ENCODE peak calls at places on chromosomes 1 and 21, in seven cellular contexts. Q, A, K, J, N, X and T are unnamed samples.

GRCh38 chr1:22829001-22829989 is 118.7 kb downstream of the EPHB2 start:
- DNase-seq in Q (no peak), A (no peak), K (no peak), J (no peak), N (no peak), X (no peak), T (no peak)

GRCh38 chr1:246365708-246366107 is 141.4 kb downstream of the SMYD3 start:
- DNase-seq in Q (no peak), A (no peak), K (no peak), J (no peak), N (no peak), X (no peak), T (no peak)

GRCh38 chr1:171286032-171286705 is 27.8 kb upstream of the FMO4 start:
- DNase-seq in Q (no peak), A (no peak), K (no peak), J (no peak), N (no peak), X (no peak), T (no peak)

GRCh38 chr1:28163496-28164120 is 12.9 kb downstream of the PTAFR start:
- DNase-seq in Q (no peak), A (no peak), K (no peak), J (no peak), N (no peak), X (no peak), T (no peak)

GRCh38 chr1:28160677-28161328 is 15.7 kb downstream of the PTAFR start:
- DNase-seq in Q (no peak), A (no peak), K (no peak), J (no peak), N (no peak), X (peak; percentile 46), T (no peak)

GRCh38 chr1:167439301-167439988 is 78.9 kb downstream of the CD247 start:
- DNase-seq in Q (no peak), A (no peak), K (peak; percentile 59), J (no peak), N (no peak), X (peak; percentile 42), T (no peak)

GRCh38 chr1:100750002-100750885 is 30.7 kb downstream of the VCAM1 start:
- DNase-seq in Q (no peak), A (no peak), K (no peak), J (no peak), N (no peak), X (no peak), T (no peak)

GRCh38 chr1:26164036-26164927 is 4.5 kb downstream of the C1orf232 start:
- DNase-seq in Q (no peak), A (no peak), K (no peak), J (no peak), N (peak; percentile 66), X (peak; percentile 42), T (no peak)

GRCh38 chr1:210505601-210506564 is 177.2 kb downstream of the HHAT start:
- DNase-seq in Q (no peak), A (no peak), K (no peak), J (no peak), N (peak; percentile 25), X (no peak), T (no peak)

GRCh38 chr21:14562959-14563358 is 16.8 kb upstream of the SAMSN1 start:
- DNase-seq in Q (no peak), A (no peak), K (no peak), J (no peak), N (no peak), X (no peak), T (no peak)

GRCh38 chr21:40422851-40423635 is 423.9 kb downstream of the DSCAM start:
- DNase-seq in Q (no peak), A (no peak), K (no peak), J (no peak), N (no peak), X (no peak), T (no peak)

GRCh38 chr21:33383056-33383888 is 19.9 kb upstream of the IFNGR2 start:
- DNase-seq in Q (peak; percentile 55), A (peak; percentile 48), K (peak; percentile 80), J (no peak), N (peak; percentile 66), X (peak; percentile 54), T (peak; percentile 58)

GRCh38 chr1:77831566-77831965 is 52.1 kb downstream of the MIGA1 start:
- DNase-seq in Q (no peak), A (no peak), K (no peak), J (no peak), N (no peak), X (no peak), T (no peak)

GRCh38 chr1:220278991-220279390 is 6.7 kb upstream of the RAB3GAP2 start:
- DNase-seq in Q (no peak), A (no peak), K (no peak), J (no peak), N (no peak), X (no peak), T (no peak)

GRCh38 chr1:241658081-241658793 is 6.2 kb downstream of the WDR64 start:
- DNase-seq in Q (no peak), A (no peak), K (no peak), J (no peak), N (no peak), X (no peak), T (no peak)

GRCh38 chr1:87786861-87787548 is 458.3 kb downstream of the LMO4 start:
- DNase-seq in Q (no peak), A (no peak), K (no peak), J (no peak), N (no peak), X (no peak), T (no peak)

GRCh38 chr1:4754816-4755215 is 100.4 kb downstream of the AJAP1 start:
- DNase-seq in Q (no peak), A (no peak), K (no peak), J (no peak), N (no peak), X (no peak), T (no peak)

GRCh38 chr1:4755301-4756183 is 101.1 kb downstream of the AJAP1 start:
- DNase-seq in Q (no peak), A (no peak), K (no peak), J (no peak), N (no peak), X (no peak), T (no peak)

GRCh38 chr1:4759671-4760070 is 105.3 kb downstream of the AJAP1 start:
- DNase-seq in Q (no peak), A (no peak), K (no peak), J (no peak), N (no peak), X (no peak), T (no peak)

GRCh38 chr1:4756184-4756504 is 101.7 kb downstream of the AJAP1 start:
- DNase-seq in Q (no peak), A (no peak), K (no peak), J (no peak), N (no peak), X (no peak), T (no peak)

DNA sequence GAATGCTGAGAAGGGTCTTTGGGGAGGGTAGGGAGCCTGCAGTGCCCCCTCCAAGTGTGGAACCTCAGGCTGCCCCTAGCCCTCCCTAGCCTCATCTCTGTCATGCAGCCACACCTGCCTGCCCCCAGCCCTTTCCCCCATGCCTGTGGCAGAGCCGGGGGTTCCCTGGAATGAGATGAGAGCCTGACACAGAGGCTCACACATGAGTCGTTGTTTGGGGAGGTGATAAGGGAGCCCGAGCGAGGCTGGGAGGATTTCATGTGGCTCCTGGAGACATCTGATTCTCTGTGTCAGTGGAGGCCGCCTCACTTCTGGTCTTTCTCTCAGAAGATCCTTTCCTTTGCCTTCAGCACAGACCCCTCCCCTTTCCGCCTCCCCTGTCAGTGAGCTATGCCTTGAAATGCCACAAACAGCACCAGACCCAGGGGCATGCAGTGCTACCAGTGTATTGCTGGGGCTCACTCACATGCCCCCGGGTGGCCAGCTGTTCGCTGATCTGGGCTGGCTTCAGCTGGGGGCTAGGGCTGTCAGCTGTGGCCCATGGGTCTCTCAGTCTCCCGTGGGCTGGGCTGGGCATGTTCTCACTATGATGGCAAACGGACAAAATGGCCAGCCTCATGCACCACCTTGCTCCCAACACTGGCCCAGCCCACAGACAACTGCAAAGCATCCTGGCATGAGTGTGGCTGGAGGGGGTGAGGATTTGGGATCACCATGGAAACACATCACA is 102.6 kb downstream of the AJAP1 start:
- DNase-seq in Q (no peak), A (no peak), K (no peak), J (no peak), N (no peak), X (no peak), T (no peak)
- H3K27ac ChIP-seq in Q (no peak overlapping the region), A (no peak overlapping the region), K (no peak overlapping the region), J (no peak overlapping the region), N (no peak overlapping the region), X (no peak overlapping the region), T (no peak overlapping the region)

DNA sequence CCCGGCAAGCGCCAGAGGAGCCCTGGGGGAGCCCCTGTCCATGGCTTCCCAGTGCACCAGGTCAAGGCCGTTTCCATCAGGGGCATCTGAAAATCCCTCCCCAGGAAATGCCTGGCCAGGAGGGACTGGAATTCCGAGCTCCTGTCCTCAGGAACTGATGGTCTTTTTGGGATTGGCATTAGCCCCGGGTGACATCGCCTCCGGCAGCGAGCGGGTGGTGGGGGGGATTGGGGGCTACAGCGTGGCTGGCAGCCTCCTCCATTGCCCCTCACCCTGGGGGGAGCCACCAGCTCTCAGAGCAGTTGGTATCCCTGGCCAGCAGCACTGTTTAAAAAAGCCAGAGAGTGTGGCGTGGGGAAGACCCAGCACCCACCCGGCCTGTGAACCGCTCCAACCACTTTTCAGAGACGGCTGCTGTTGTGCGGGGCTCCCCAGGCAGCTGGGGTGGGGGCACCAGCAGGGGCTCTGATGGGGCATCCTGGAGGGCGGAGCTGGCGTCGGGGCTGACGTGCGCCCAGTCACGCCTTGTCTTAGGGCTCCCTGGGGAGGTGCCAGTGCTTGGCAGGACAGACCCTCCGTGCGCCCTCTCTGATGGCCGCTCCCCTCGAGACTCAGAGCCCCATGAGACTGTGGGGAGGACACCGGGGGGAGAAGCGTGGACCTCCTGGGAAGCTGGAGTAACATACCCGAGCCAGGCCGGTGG is 62.9 kb upstream of the TTC34 start:
- DNase-seq in Q (no peak), A (no peak), K (no peak), J (no peak), N (no peak), X (peak; percentile 6), T (no peak)
- H3K9me3 ChIP-seq in Q (no peaks in the 10 kb centered on the region), A (no peaks in the 10 kb centered on the region), K (no peaks in the 10 kb centered on the region), J (no peaks in the 10 kb centered on the region), N (no peaks in the 10 kb centered on the region), X (no peaks in the 10 kb centered on the region), T (no peaks in the 10 kb centered on the region)

DNA sequence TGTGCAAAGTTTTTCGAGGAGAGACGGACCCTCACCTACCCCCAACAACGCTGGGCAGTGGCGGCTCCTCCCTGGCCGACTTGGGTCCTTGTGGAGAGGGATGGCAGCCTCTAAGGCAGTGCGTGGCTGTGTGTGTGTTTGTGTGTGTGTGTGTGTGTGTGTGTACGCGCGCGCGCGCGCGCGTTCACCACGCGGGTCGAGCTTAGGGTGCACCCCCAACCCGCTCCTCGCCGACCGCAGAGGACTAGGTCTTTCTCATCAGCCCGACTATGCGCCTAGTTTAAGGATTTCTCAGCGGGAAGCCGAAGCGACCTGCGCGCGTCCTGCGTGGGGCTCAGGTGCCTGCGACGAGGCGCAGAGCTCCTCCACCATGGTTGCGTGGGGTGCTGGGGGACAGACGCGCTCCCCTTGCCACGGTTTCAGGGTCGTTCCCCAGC is 940 bp downstream of the SOX13 start:
- DNase-seq in Q (no peak), A (no peak), K (no peak), J (no peak), N (peak; percentile 33), X (no peak), T (no peak)
- H3K27ac ChIP-seq in Q (no peak overlapping the region), A (peak overlapping the region; percentile 94), K (peak overlapping the region; percentile 81), J (peak overlapping the region; percentile 97), N (peak overlapping the region; percentile 91), X (peak overlapping the region; percentile 86), T (peak overlapping the region; percentile 76)

GRCh38 chr1:1021010-1021845 is 1.3 kb downstream of the AGRN start:
- DNase-seq in Q (no peak), A (no peak), K (no peak), J (no peak), N (peak; percentile 80), X (peak; percentile 85), T (peak; percentile 79)
- H3K9me3 ChIP-seq in Q (no peaks in the 10 kb centered on the region), A (no peaks in the 10 kb centered on the region), K (no peaks in the 10 kb centered on the region), J (no peaks in the 10 kb centered on the region), N (no peaks in the 10 kb centered on the region), X (no peaks in the 10 kb centered on the region), T (no peaks in the 10 kb centered on the region)